ENCODE peak calls at places on chromosomes 13 and 19, in five cellular contexts. One of them, this sample, is unnamed.

GRCh38 chr19:16098416-16098768 is 13.3 kb upstream of the RAB8A start:
- DNase-seq in neuronal stem cell: no peak
- DNase-seq in IMR-90: no peak
- DNase-seq in trophoblast cell: no peak
- DNase-seq in H9: no peak
- DNase-seq in this sample: no peak

GRCh38 chr19:38361633-38362075 is 12.7 kb upstream of the PSMD8 start:
- DNase-seq in H9: peak; percentile 98
- DNase-seq in IMR-90: peak; percentile 57
- DNase-seq in neuronal stem cell: peak; percentile 88
- DNase-seq in trophoblast cell: peak; percentile 73
- DNase-seq in this sample: peak; percentile 95

GRCh38 chr13:110657196-110657595 is 41.9 kb downstream of the NAXD start:
- DNase-seq in neuronal stem cell: no peak
- DNase-seq in H9: no peak
- DNase-seq in IMR-90: no peak
- DNase-seq in trophoblast cell: no peak
- DNase-seq in this sample: no peak

GRCh38 chr19:48915757-48916156 is 15.6 kb downstream of the NUCB1 start:
- DNase-seq in IMR-90: no peak
- DNase-seq in H9: no peak
- DNase-seq in trophoblast cell: no peak
- DNase-seq in neuronal stem cell: no peak
- DNase-seq in this sample: no peak

GRCh38 chr19:44846455-44847143 is 502 bp downstream of the NECTIN2 start:
- DNase-seq in IMR-90: no peak
- DNase-seq in H9: peak; percentile 91
- DNase-seq in trophoblast cell: peak; percentile 34
- DNase-seq in neuronal stem cell: peak; percentile 89
- DNase-seq in this sample: peak; percentile 98

GRCh38 chr13:99404005-99404755 is 97.0 kb upstream of the GPR183 start:
- DNase-seq in IMR-90: no peak
- DNase-seq in H9: no peak
- DNase-seq in trophoblast cell: no peak
- DNase-seq in neuronal stem cell: no peak
- DNase-seq in this sample: no peak

GRCh38 chr13:46951516-46951915 is 54.7 kb upstream of the HTR2A start:
- DNase-seq in trophoblast cell: no peak
- DNase-seq in H9: no peak
- DNase-seq in neuronal stem cell: no peak
- DNase-seq in IMR-90: no peak
- DNase-seq in this sample: no peak

GRCh38 chr19:1399745-1400144 is 1.6 kb downstream of the GAMT start:
- DNase-seq in trophoblast cell: no peak
- DNase-seq in IMR-90: no peak
- DNase-seq in H9: no peak
- DNase-seq in neuronal stem cell: no peak
- DNase-seq in this sample: no peak

GRCh38 chr19:16041571-16042386 is 34.5 kb upstream of the TPM4 start:
- DNase-seq in trophoblast cell: peak; percentile 91
- DNase-seq in neuronal stem cell: peak; percentile 63
- DNase-seq in IMR-90: peak; percentile 52
- DNase-seq in H9: peak; percentile 88
- DNase-seq in this sample: peak; percentile 81

GRCh38 chr13:109998808-109999528 is 212.6 kb upstream of the IRS2 start:
- DNase-seq in H9: no peak
- DNase-seq in neuronal stem cell: no peak
- DNase-seq in IMR-90: peak; percentile 95
- DNase-seq in trophoblast cell: peak; percentile 99
- DNase-seq in this sample: no peak

GRCh38 chr13:91381371-91381770 is 17.1 kb upstream of the GPC5 start:
- DNase-seq in IMR-90: peak; percentile 28
- DNase-seq in neuronal stem cell: no peak
- DNase-seq in H9: no peak
- DNase-seq in trophoblast cell: no peak
- DNase-seq in this sample: no peak

GRCh38 chr19:55690769-55691545 is 15.9 kb downstream of the EPN1 start:
- DNase-seq in H9: no peak
- DNase-seq in trophoblast cell: no peak
- DNase-seq in IMR-90: no peak
- DNase-seq in neuronal stem cell: no peak
- DNase-seq in this sample: no peak

GRCh38 chr19:2986951-2987491 is 9.7 kb downstream of the TLE6 start:
- DNase-seq in IMR-90: no peak
- DNase-seq in trophoblast cell: no peak
- DNase-seq in H9: peak; percentile 58
- DNase-seq in neuronal stem cell: no peak
- DNase-seq in this sample: peak; percentile 73

GRCh38 chr19:8569066-8569761 is 8.0 kb downstream of the MYO1F start:
- DNase-seq in neuronal stem cell: no peak
- DNase-seq in trophoblast cell: peak; percentile 42
- DNase-seq in H9: no peak
- DNase-seq in IMR-90: peak; percentile 96
- DNase-seq in this sample: no peak

GRCh38 chr13:99425485-99426341 is 75.6 kb upstream of the TM9SF2 start:
- DNase-seq in IMR-90: no peak
- DNase-seq in H9: peak; percentile 24
- DNase-seq in neuronal stem cell: no peak
- DNase-seq in trophoblast cell: no peak
- DNase-seq in this sample: no peak

GRCh38 chr13:101512650-101513049 is 60.2 kb downstream of the ITGBL1 start:
- DNase-seq in neuronal stem cell: no peak
- DNase-seq in trophoblast cell: peak; percentile 24
- DNase-seq in H9: no peak
- DNase-seq in IMR-90: no peak
- DNase-seq in this sample: no peak

GRCh38 chr13:39779337-39780270 is 124.1 kb downstream of the COG6 start:
- DNase-seq in H9: no peak
- DNase-seq in neuronal stem cell: no peak
- DNase-seq in trophoblast cell: peak; percentile 59
- DNase-seq in IMR-90: peak; percentile 36
- DNase-seq in this sample: no peak

GRCh38 chr13:52848455-52849190 is at the start of gene PCDH8:
- DNase-seq in H9: peak; percentile 91
- DNase-seq in neuronal stem cell: peak; percentile 79
- DNase-seq in trophoblast cell: no peak
- DNase-seq in IMR-90: no peak
- DNase-seq in this sample: peak; percentile 93

GRCh38 chr19:4375164-4375619 is 25.2 kb downstream of the SH3GL1 start:
- DNase-seq in H9: peak; percentile 88
- DNase-seq in neuronal stem cell: no peak
- DNase-seq in IMR-90: no peak
- DNase-seq in trophoblast cell: peak; percentile 99
- DNase-seq in this sample: peak; percentile 88

GRCh38 chr13:51717786-51718398 is 86.1 kb downstream of the DHRS12 start:
- DNase-seq in IMR-90: peak; percentile 22
- DNase-seq in trophoblast cell: peak; percentile 75
- DNase-seq in neuronal stem cell: no peak
- DNase-seq in H9: no peak
- DNase-seq in this sample: peak; percentile 12

GRCh38 chr19:13978306-13978705 is 26.0 kb downstream of the DCAF15 start:
- DNase-seq in H9: peak; percentile 99
- DNase-seq in trophoblast cell: no peak
- DNase-seq in IMR-90: no peak
- DNase-seq in neuronal stem cell: peak; percentile 85
- DNase-seq in this sample: peak; percentile 98

GRCh38 chr19:9528757-9529336 is 9.6 kb downstream of the ZNF426 start:
- DNase-seq in neuronal stem cell: no peak
- DNase-seq in IMR-90: peak; percentile 9
- DNase-seq in trophoblast cell: no peak
- DNase-seq in H9: no peak
- DNase-seq in this sample: peak; percentile 71

GRCh38 chr13:95137096-95137495 is 164.2 kb downstream of the ABCC4 start:
- DNase-seq in neuronal stem cell: no peak
- DNase-seq in IMR-90: peak; percentile 42
- DNase-seq in trophoblast cell: no peak
- DNase-seq in H9: no peak
- DNase-seq in this sample: no peak

GRCh38 chr13:40539954-40540706 is 126.3 kb downstream of the FOXO1 start:
- DNase-seq in H9: peak; percentile 49
- DNase-seq in neuronal stem cell: peak; percentile 29
- DNase-seq in trophoblast cell: peak; percentile 64
- DNase-seq in IMR-90: peak; percentile 52
- DNase-seq in this sample: peak; percentile 91

GRCh38 chr13:40385858-40386180 is 280.6 kb downstream of the FOXO1 start:
- DNase-seq in neuronal stem cell: no peak
- DNase-seq in H9: no peak
- DNase-seq in IMR-90: no peak
- DNase-seq in trophoblast cell: peak; percentile 79
- DNase-seq in this sample: no peak

GRCh38 chr13:100721885-100722512 is 47.4 kb upstream of the TMTC4 start:
- DNase-seq in IMR-90: peak; percentile 50
- DNase-seq in neuronal stem cell: peak; percentile 51
- DNase-seq in H9: peak; percentile 56
- DNase-seq in trophoblast cell: peak; percentile 79
- DNase-seq in this sample: peak; percentile 61

GRCh38 chr13:101835920-101836319 is 383.4 kb downstream of the ITGBL1 start:
- DNase-seq in neuronal stem cell: no peak
- DNase-seq in H9: no peak
- DNase-seq in trophoblast cell: no peak
- DNase-seq in IMR-90: no peak
- DNase-seq in this sample: no peak

GRCh38 chr13:76969488-76970365 is 21.4 kb downstream of the ACOD1 start:
- DNase-seq in neuronal stem cell: no peak
- DNase-seq in H9: no peak
- DNase-seq in IMR-90: no peak
- DNase-seq in trophoblast cell: peak; percentile 88
- DNase-seq in this sample: no peak

GRCh38 chr19:44800461-44800860 is 8.4 kb upstream of the BCAM start:
- DNase-seq in trophoblast cell: peak; percentile 81
- DNase-seq in H9: peak; percentile 93
- DNase-seq in IMR-90: peak; percentile 61
- DNase-seq in neuronal stem cell: peak; percentile 88
- DNase-seq in this sample: peak; percentile 91

GRCh38 chr19:46721269-46722003 is 4.5 kb upstream of the PRKD2 start:
- DNase-seq in IMR-90: no peak
- DNase-seq in H9: peak; percentile 56
- DNase-seq in neuronal stem cell: no peak
- DNase-seq in trophoblast cell: no peak
- DNase-seq in this sample: no peak

GRCh38 chr19:36257512-36257876 is 42.6 kb downstream of the ZNF146 start:
- DNase-seq in neuronal stem cell: no peak
- DNase-seq in IMR-90: no peak
- DNase-seq in trophoblast cell: peak; percentile 55
- DNase-seq in H9: no peak
- DNase-seq in this sample: peak; percentile 40

GRCh38 chr19:10699650-10700335 is 1.4 kb upstream of the QTRT1 start:
- DNase-seq in IMR-90: peak; percentile 54
- DNase-seq in trophoblast cell: peak; percentile 84
- DNase-seq in neuronal stem cell: no peak
- DNase-seq in H9: peak; percentile 65
- DNase-seq in this sample: peak; percentile 74

GRCh38 chr13:104320446-104320845 is 1254.2 kb upstream of the SLC10A2 start:
- DNase-seq in IMR-90: peak; percentile 4
- DNase-seq in trophoblast cell: no peak
- DNase-seq in neuronal stem cell: no peak
- DNase-seq in H9: no peak
- DNase-seq in this sample: no peak

GRCh38 chr19:1943661-1944087 is 2.7 kb downstream of the CSNK1G2 start:
- DNase-seq in neuronal stem cell: no peak
- DNase-seq in trophoblast cell: no peak
- DNase-seq in H9: no peak
- DNase-seq in IMR-90: no peak
- DNase-seq in this sample: no peak

DNA sequence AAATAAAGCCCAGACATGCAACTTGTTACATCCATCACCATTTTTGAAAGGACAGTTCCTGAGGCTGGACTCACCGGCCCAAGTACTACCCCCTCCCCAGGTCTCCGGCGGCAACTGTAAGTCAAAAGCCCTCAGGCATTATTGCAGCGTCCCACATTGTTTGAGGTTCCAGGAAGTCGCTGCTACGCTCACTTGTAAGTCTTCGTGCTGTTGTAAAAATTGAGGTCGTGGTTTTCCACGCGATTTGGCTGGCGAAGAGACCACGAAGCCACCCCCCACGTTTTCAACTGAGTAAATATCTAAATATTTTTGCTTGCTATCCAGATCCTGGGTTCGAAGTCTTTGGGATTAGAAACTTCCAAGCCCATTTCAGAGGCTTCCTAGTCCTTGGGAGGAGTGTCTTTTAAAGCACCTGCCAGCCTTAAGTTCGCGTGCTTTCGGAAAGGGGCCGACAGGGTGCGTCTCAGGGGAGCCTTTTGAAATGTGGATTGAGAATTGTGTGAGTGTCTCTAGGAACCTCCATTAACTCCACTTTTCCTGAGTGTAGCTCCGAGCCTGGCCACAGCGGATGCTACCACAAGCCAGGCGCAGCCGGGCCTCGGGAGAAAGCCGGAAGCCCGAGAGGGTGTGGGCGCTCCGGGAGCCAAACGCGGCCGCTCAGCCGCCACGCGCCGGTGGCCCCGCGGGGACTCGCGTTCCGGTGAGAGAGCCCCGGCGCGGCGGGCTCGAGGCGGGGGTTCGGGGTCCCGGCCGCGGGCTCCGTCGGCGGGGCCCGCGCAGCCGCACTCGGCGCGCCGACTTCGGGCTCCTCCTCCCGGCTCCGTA is at the start of gene FNDC3A:
- DNase-seq in trophoblast cell: peak; percentile 71
- DNase-seq in H9: peak; percentile 79
- DNase-seq in IMR-90: peak; percentile 64
- DNase-seq in neuronal stem cell: no peak
- DNase-seq in this sample: peak; percentile 90
- H3K23ac ChIP-seq in trophoblast cell: no peak within 1 kb of the TSS
- H3K23ac ChIP-seq in H9: no peak within 1 kb of the TSS
- H3K23ac ChIP-seq in IMR-90: peak within 1 kb of the TSS; percentile 90
- H3K23ac ChIP-seq in neuronal stem cell: peak within 1 kb of the TSS; percentile 90
- H3K23ac ChIP-seq in this sample: peak within 1 kb of the TSS; percentile 19

DNA sequence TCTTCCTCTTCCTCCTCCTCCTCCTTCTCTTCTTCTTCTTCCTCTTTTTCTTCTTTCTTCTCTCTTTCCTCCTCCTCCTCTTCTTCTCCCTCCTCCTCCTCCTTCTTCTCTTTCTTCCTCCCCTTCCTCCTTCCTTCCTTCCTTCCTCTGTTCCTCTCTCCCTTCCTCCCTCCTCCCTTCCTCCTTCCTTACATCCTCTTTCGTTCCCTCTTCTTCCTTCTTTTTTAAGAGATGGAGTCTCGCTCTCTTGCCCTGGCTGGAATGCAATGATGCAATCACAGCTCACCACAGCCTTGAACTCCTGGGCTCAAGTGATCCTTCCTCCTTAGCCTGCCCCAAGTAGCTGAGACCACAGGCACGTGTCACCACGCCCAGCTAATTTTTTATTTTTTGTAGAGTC is 13.2 kb downstream of the EHD2 start:
- DNase-seq in H9: no peak
- DNase-seq in trophoblast cell: no peak
- DNase-seq in IMR-90: peak; percentile 76
- DNase-seq in neuronal stem cell: no peak
- DNase-seq in this sample: no peak
- H3K27ac ChIP-seq in H9: no peak overlapping the region
- H3K27ac ChIP-seq in trophoblast cell: no peak overlapping the region
- H3K27ac ChIP-seq in IMR-90: peak overlapping the region; percentile 71
- H3K27ac ChIP-seq in neuronal stem cell: no peak overlapping the region
- H3K27ac ChIP-seq in this sample: no peak overlapping the region

GRCh38 chr19:28846094-28846812 is 366.7 kb downstream of the UQCRFS1 start:
- DNase-seq in H9: no peak
- DNase-seq in IMR-90: no peak
- DNase-seq in neuronal stem cell: no peak
- DNase-seq in trophoblast cell: no peak
- DNase-seq in this sample: no peak
- H3K23ac ChIP-seq in H9: no peak overlapping the region
- H3K23ac ChIP-seq in IMR-90: no peak overlapping the region
- H3K23ac ChIP-seq in neuronal stem cell: no peak overlapping the region
- H3K23ac ChIP-seq in trophoblast cell: peak overlapping the region; percentile 71
- H3K23ac ChIP-seq in this sample: no peak overlapping the region

GRCh38 chr19:17524651-17525050 is 13.2 kb downstream of the PGLS start:
- DNase-seq in neuronal stem cell: no peak
- DNase-seq in trophoblast cell: no peak
- DNase-seq in H9: no peak
- DNase-seq in IMR-90: no peak
- DNase-seq in this sample: no peak
- H3K27ac ChIP-seq in neuronal stem cell: no peak overlapping the region
- H3K27ac ChIP-seq in trophoblast cell: no peak overlapping the region
- H3K27ac ChIP-seq in H9: no peak overlapping the region
- H3K27ac ChIP-seq in IMR-90: no peak overlapping the region
- H3K27ac ChIP-seq in this sample: no peak overlapping the region

This sample was measured in mesendoderm.